ENCODE peak calls at places on chromosomes 1 and 21, in seven cellular contexts. R is SJSA1; F is EL; A is MCF 10A; B is activated naive CD4-positive, alpha-beta T cell treated with Interleukin-2 at 50 U/mL for 16 hours; I is neural progenitor cell; W is left colon. K is an unnamed sample.

GRCh38 chr1:67662884-67663283 is 22.1 kb upstream of the GADD45A start:
- DNase-seq in W (no peak), A (no peak), R (no peak), F (peak; percentile 48), I (no peak), B (no peak), K (no peak)

GRCh38 chr1:3695326-3696217 is 43.3 kb downstream of the TP73 start:
- DNase-seq in A (peak; percentile 59), R (no peak), B (peak; percentile 24), I (peak; percentile 77), W (no peak), F (peak; percentile 41), K (peak; percentile 49)

GRCh38 chr1:32701421-32701911 is 1.1 kb downstream of the SYNC start:
- DNase-seq in B (no peak), I (no peak), W (peak; percentile 79), R (peak; percentile 31), A (no peak), F (peak; percentile 21), K (no peak)

GRCh38 chr1:26697978-26698849 is 2.4 kb downstream of the ARID1A start:
- DNase-seq in W (peak; percentile 51), A (peak; percentile 91), R (peak; percentile 82), F (peak; percentile 96), B (peak; percentile 18), I (peak; percentile 56), K (no peak)

GRCh38 chr1:208475951-208476824 is 232.0 kb upstream of the PLXNA2 start:
- DNase-seq in W (no peak), I (peak; percentile 90), F (peak; percentile 41), B (no peak), R (peak; percentile 97), A (no peak), K (peak; percentile 73)

GRCh38 chr1:5990913-5991783 is 1.1 kb downstream of the NPHP4 start:
- DNase-seq in A (peak; percentile 8), I (peak; percentile 87), B (peak; percentile 43), W (no peak), F (peak; percentile 30), R (peak; percentile 22), K (peak; percentile 45)

GRCh38 chr1:147769107-147769506 is 8.7 kb upstream of the GJA5 start:
- DNase-seq in A (no peak), W (no peak), I (no peak), R (no peak), B (no peak), F (no peak), K (no peak)

GRCh38 chr1:5949074-5949760 is 43.0 kb downstream of the NPHP4 start:
- DNase-seq in F (no peak), A (no peak), I (peak; percentile 16), R (no peak), W (no peak), B (no peak), K (no peak)

GRCh38 chr21:38533887-38534286 is 35.6 kb upstream of the ERG start:
- DNase-seq in I (peak; percentile 7), B (no peak), R (no peak), A (no peak), W (no peak), F (no peak), K (no peak)

GRCh38 chr1:116762781-116763115 is 8.5 kb downstream of the CD2 start:
- DNase-seq in F (no peak), R (no peak), I (no peak), W (no peak), B (no peak), A (no peak), K (no peak)

GRCh38 chr1:8284167-8284566 is 33.7 kb upstream of the SLC45A1 start:
- DNase-seq in R (no peak), B (no peak), F (peak; percentile 18), A (no peak), W (no peak), I (no peak), K (no peak)

GRCh38 chr21:43273708-43274021 is 104.9 kb downstream of the CRYAA start:
- DNase-seq in B (no peak), R (no peak), A (no peak), I (no peak), W (no peak), F (no peak), K (no peak)

K was measured in neuronal stem cell.